ENCODE peak calls at places on chromosomes 6 and 20, in six cellular contexts. M, J, Q, P, H and R are unnamed samples.

GRCh38 chr6:37353761-37354525 is at the start of gene RNF8:
- DNase-seq in Q (peak; percentile 88), P (peak; percentile 81), M (peak; percentile 94), H (peak; percentile 73), J (peak; percentile 98), R (peak; percentile 83)

GRCh38 chr6:35084511-35085203 is 56.5 kb downstream of the TCP11 start:
- DNase-seq in M (no peak), Q (no peak), H (no peak), P (no peak), J (no peak), R (no peak)

GRCh38 chr6:105810105-105810921 is 275.8 kb upstream of the PRDM1 start:
- DNase-seq in H (no peak), P (peak; percentile 24), M (peak; percentile 37), Q (peak; percentile 88), J (peak; percentile 56), R (no peak)

GRCh38 chr20:47704746-47705496 is 80.4 kb downstream of the SULF2 start:
- DNase-seq in J (no peak), Q (no peak), P (no peak), H (no peak), M (no peak), R (no peak)

GRCh38 chr6:32369678-32370077 is 2.0 kb downstream of the TSBP1 start:
- DNase-seq in Q (peak; percentile 90), J (peak; percentile 41), H (no peak), M (no peak), P (no peak), R (no peak)

GRCh38 chr20:11521831-11522230 is 395.9 kb upstream of the BTBD3 start:
- DNase-seq in H (no peak), J (no peak), M (no peak), P (no peak), Q (no peak), R (no peak)

GRCh38 chr20:219290-220115 is 7.6 kb upstream of the DEFB129 start:
- DNase-seq in J (peak; percentile 45), P (no peak), H (no peak), M (peak; percentile 7), Q (peak; percentile 16), R (peak; percentile 52)

GRCh38 chr6:139754898-139755754 is 380.7 kb upstream of the CITED2 start:
- DNase-seq in P (no peak), H (no peak), Q (no peak), J (no peak), M (no peak), R (no peak)

GRCh38 chr20:36754656-36755222 is 8.8 kb upstream of the NDRG3 start:
- DNase-seq in M (peak; percentile 31), Q (peak; percentile 72), H (no peak), J (peak; percentile 79), P (no peak), R (peak; percentile 76)

GRCh38 chr6:30158475-30159025 is 2.5 kb downstream of the TRIM10 start:
- DNase-seq in J (no peak), H (no peak), M (no peak), Q (no peak), P (no peak), R (no peak)

GRCh38 chr6:56795852-56796532 is 153.3 kb upstream of the DST start:
- DNase-seq in M (no peak), H (no peak), J (peak; percentile 44), P (no peak), Q (peak; percentile 36), R (no peak)

GRCh38 chr6:147438758-147439528 is 69.5 kb upstream of the SAMD5 start:
- DNase-seq in P (no peak), J (no peak), M (no peak), Q (no peak), H (no peak), R (no peak)

GRCh38 chr6:30325873-30326445 is 768 bp upstream of the TRIM39 start:
- DNase-seq in J (peak; percentile 67), P (peak; percentile 48), H (peak; percentile 22), Q (no peak), M (no peak), R (peak; percentile 27)

GRCh38 chr6:31083742-31084354 is 28.5 kb downstream of the C6orf15 start:
- DNase-seq in Q (peak; percentile 91), M (no peak), P (no peak), J (no peak), H (peak; percentile 8), R (no peak)

GRCh38 chr20:7025635-7026034 is 258.1 kb downstream of the BMP2 start:
- DNase-seq in M (no peak), P (no peak), Q (no peak), H (no peak), J (no peak), R (no peak)

GRCh38 chr6:45827952-45828530 is 187.6 kb downstream of the CLIC5 start:
- DNase-seq in P (no peak), J (no peak), H (no peak), Q (peak; percentile 90), M (no peak), R (no peak)

GRCh38 chr6:89082439-89082838 is 1.9 kb downstream of the PNRC1 start:
- DNase-seq in M (no peak), J (no peak), Q (peak; percentile 35), P (no peak), H (no peak), R (no peak)

GRCh38 chr20:42846784-42847490 is 342.8 kb downstream of the PTPRT start:
- DNase-seq in Q (no peak), P (no peak), H (no peak), J (no peak), M (no peak), R (no peak)

GRCh38 chr20:34531608-34532265 is 15.5 kb downstream of the DYNLRB1 start:
- DNase-seq in H (no peak), M (no peak), P (no peak), J (no peak), Q (no peak), R (no peak)